ENCODE peak calls at places on chromosomes 16 and 17, in six cellular contexts. E is cardiac muscle cell; M is mesenchymal stem cell; J is SJSA1; Y is CD8-positive, alpha-beta memory T cell; P is astrocyte. I is an unnamed sample.

GRCh38 chr16:75593825-75594820 is 27.9 kb downstream of the GABARAPL2 start:
- DNase-seq in J (peak; percentile 4), P (peak; percentile 88), M (peak; percentile 40), E (no peak), Y (no peak), I (no peak)

GRCh38 chr17:19533718-19534561 is at the start of gene SLC47A1:
- DNase-seq in Y (no peak), E (peak; percentile 66), P (no peak), J (no peak), M (peak; percentile 17), I (no peak)

GRCh38 chr16:2846511-2847310 is 11.3 kb downstream of the PRSS22 start:
- DNase-seq in J (peak; percentile 28), E (no peak), Y (no peak), M (peak; percentile 82), P (peak; percentile 82), I (no peak)

GRCh38 chr17:32523827-32524552 is 37.2 kb downstream of the CDK5R1 start:
- DNase-seq in J (no peak), M (no peak), Y (no peak), P (no peak), E (no peak), I (no peak)

GRCh38 chr16:66007717-66008116 is 358.8 kb upstream of the CDH5 start:
- DNase-seq in J (peak; percentile 60), E (no peak), Y (no peak), M (peak; percentile 37), P (peak; percentile 94), I (peak; percentile 22)

GRCh38 chr16:12205378-12205777 is 228.8 kb downstream of the SNX29 start:
- DNase-seq in E (no peak), P (no peak), Y (no peak), J (no peak), M (no peak), I (no peak)

GRCh38 chr17:45332989-45333701 is 16.3 kb upstream of the MAP3K14 start:
- DNase-seq in J (no peak), M (no peak), Y (no peak), P (peak; percentile 35), E (no peak), I (no peak)

GRCh38 chr17:81035389-81036127 is 607 bp downstream of the BAIAP2 start:
- DNase-seq in Y (no peak), E (peak; percentile 53), M (peak; percentile 46), J (no peak), P (no peak), I (peak; percentile 60)

GRCh38 chr17:29722411-29723198 is 99.9 kb upstream of the CORO6 start:
- DNase-seq in Y (peak; percentile 60), E (peak; percentile 79), P (no peak), M (peak; percentile 88), J (no peak), I (peak; percentile 27)

GRCh38 chr17:50482110-50482509 is 3.5 kb downstream of the RSAD1 start:
- DNase-seq in M (no peak), P (no peak), J (no peak), Y (no peak), E (no peak), I (no peak)

GRCh38 chr17:50480142-50480764 is 1.6 kb downstream of the RSAD1 start:
- DNase-seq in J (no peak), P (no peak), M (no peak), Y (no peak), E (no peak), I (no peak)

GRCh38 chr17:50482516-50482915 is 3.9 kb downstream of the RSAD1 start:
- DNase-seq in E (peak; percentile 89), Y (peak; percentile 74), M (peak; percentile 96), P (peak; percentile 93), J (peak; percentile 84), I (peak; percentile 82)

GRCh38 chr17:50480854-50481490 is 2.3 kb downstream of the RSAD1 start:
- DNase-seq in M (no peak), P (no peak), J (no peak), E (no peak), Y (no peak), I (no peak)

GRCh38 chr17:50481648-50482047 is 3.0 kb downstream of the RSAD1 start:
- DNase-seq in Y (no peak), M (no peak), P (no peak), J (no peak), E (no peak), I (no peak)
- H3K4me1 ChIP-seq in Y (peaks cover 16% of the 10 kb centered on the region), M (peaks cover 12% of the 10 kb centered on the region), P (peaks cover 8% of the 10 kb centered on the region), J (peaks cover 13% of the 10 kb centered on the region), E (peaks cover 2% of the 10 kb centered on the region), I (peaks cover 3% of the 10 kb centered on the region)

GRCh38 chr16:67860589-67861398 is 12.1 kb upstream of the EDC4 start:
- DNase-seq in M (peak; percentile 68), J (no peak), Y (no peak), E (no peak), P (peak; percentile 44), I (no peak)
- H3K27ac ChIP-seq in M (no peak overlapping the region), J (no peak overlapping the region), Y (no peak overlapping the region), E (no peak overlapping the region), P (peak overlapping the region; percentile 52), I (no peak overlapping the region)

GRCh38 chr17:17076066-17076465 is 33.8 kb downstream of the MPRIP start:
- DNase-seq in P (no peak), Y (peak; percentile 13), E (no peak), M (no peak), J (no peak), I (no peak)

GRCh38 chr17:17078832-17079231 is 36.6 kb downstream of the MPRIP start:
- DNase-seq in Y (peak; percentile 30), P (no peak), M (no peak), J (no peak), E (no peak), I (no peak)

GRCh38 chr17:17077861-17078732 is 35.8 kb downstream of the MPRIP start:
- DNase-seq in Y (peak; percentile 10), M (no peak), J (no peak), P (no peak), E (no peak), I (no peak)

GRCh38 chr17:17075037-17075755 is 32.9 kb downstream of the MPRIP start:
- DNase-seq in E (peak; percentile 46), J (no peak), M (peak; percentile 92), Y (peak; percentile 45), P (peak; percentile 55), I (peak; percentile 91)

DNA sequence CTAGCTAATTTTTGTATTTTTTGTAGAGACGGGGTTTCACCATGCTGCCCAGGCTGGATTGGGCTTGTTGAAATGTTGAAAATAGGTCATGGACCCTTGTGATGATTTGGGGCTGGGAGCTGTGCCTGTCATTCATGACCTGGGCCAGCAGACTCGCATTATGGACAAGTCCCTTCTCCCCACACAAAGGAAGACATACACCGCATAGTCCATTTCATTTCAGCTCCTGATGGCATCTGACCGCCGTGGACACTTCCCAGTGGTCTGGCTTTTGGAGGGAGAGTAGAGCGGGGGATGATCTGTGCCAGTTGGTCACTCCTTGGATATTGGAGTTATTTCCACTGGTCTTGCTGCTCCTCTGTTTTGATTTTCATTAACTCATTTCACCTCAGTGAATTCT is 34.8 kb downstream of the MPRIP start:
- DNase-seq in M (no peak), E (no peak), J (no peak), Y (no peak), P (no peak), I (no peak)
- H3K4me1 ChIP-seq in M (peaks cover 27% of the 10 kb centered on the region), E (peaks cover 35% of the 10 kb centered on the region), J (peaks cover 12% of the 10 kb centered on the region), Y (peaks cover 27% of the 10 kb centered on the region), P (peaks cover 33% of the 10 kb centered on the region), I (peaks cover 22% of the 10 kb centered on the region)

DNA sequence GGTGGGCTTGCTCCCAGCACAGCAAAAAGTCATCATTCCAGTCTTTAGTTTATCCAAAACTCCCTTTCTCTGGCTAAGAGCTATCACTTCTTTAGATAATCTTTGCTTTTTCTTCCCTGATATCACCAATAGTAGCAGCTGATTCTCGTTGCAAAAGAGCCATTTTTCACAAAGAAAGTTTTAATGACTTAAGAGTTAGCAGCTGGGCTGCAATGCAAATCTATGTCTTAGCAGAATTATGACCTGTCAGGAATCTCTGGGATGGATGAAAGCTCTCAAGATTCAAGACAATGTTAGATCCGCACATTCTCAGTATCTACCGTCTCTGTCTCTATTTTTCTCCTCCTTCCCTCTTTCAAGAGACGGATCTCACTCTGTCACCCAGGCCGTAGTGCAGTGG is 53.7 kb downstream of the NXN start:
- DNase-seq in J (no peak), E (no peak), Y (no peak), M (no peak), P (no peak), I (no peak)
- H3K27ac ChIP-seq in J (no peak overlapping the region), E (peak overlapping the region; percentile 79), Y (no peak overlapping the region), M (no peak overlapping the region), P (no peak overlapping the region), I (no peak overlapping the region)

GRCh38 chr16:24009955-24010354 is 174.2 kb downstream of the PRKCB start:
- DNase-seq in Y (no peak), J (no peak), M (no peak), E (no peak), P (no peak), I (no peak)
- H3K4me1 ChIP-seq in Y (peaks cover 57% of the 10 kb centered on the region), J (peaks cover 12% of the 10 kb centered on the region), M (no peaks in the 10 kb centered on the region), E (no peaks in the 10 kb centered on the region), P (no peaks in the 10 kb centered on the region), I (no peaks in the 10 kb centered on the region)

GRCh38 chr16:25081702-25082101 is 29.8 kb upstream of the LCMT1 start:
- DNase-seq in Y (no peak), E (no peak), J (no peak), M (no peak), P (no peak), I (no peak)
- H3K27ac ChIP-seq in Y (no peak overlapping the region), E (no peak overlapping the region), J (no peak overlapping the region), M (no peak overlapping the region), P (no peak overlapping the region), I (no peak overlapping the region)